ENCODE peak calls at places on chromosomes 3 and 15, in six cellular contexts. One of them, this sample, is unnamed.

GRCh38 chr3:32870373-32871091 is 52.7 kb downstream of the TRIM71 start:
- DNase-seq in GM23248: no peak
- DNase-seq in fibroblast of lung: no peak
- DNase-seq in mammary epithelial cell: no peak
- DNase-seq in PC-9: no peak
- DNase-seq in hepatocyte: no peak
- DNase-seq in this sample: no peak

GRCh38 chr3:57221883-57222282 is 5.6 kb upstream of the APPL1 start:
- DNase-seq in GM23248: peak
- DNase-seq in fibroblast of lung: peak
- DNase-seq in mammary epithelial cell: no peak
- DNase-seq in PC-9: no peak
- DNase-seq in hepatocyte: peak
- DNase-seq in this sample: peak

GRCh38 chr15:89090791-89091666 is 2.8 kb downstream of the ABHD2 start:
- DNase-seq in GM23248: peak
- DNase-seq in fibroblast of lung: peak
- DNase-seq in mammary epithelial cell: peak
- DNase-seq in PC-9: peak
- DNase-seq in hepatocyte: no peak
- DNase-seq in this sample: peak

GRCh38 chr3:111484666-111485065 is 57.3 kb upstream of the CD96 start:
- DNase-seq in GM23248: peak
- DNase-seq in fibroblast of lung: peak
- DNase-seq in mammary epithelial cell: no peak
- DNase-seq in PC-9: no peak
- DNase-seq in hepatocyte: no peak
- DNase-seq in this sample: no peak

GRCh38 chr3:65107174-65107573 is 419.4 kb upstream of the ADAMTS9 start:
- DNase-seq in GM23248: peak
- DNase-seq in fibroblast of lung: peak
- DNase-seq in mammary epithelial cell: no peak
- DNase-seq in PC-9: no peak
- DNase-seq in hepatocyte: peak
- DNase-seq in this sample: peak

GRCh38 chr3:151560750-151561149 is 99.9 kb upstream of the IGSF10 start:
- DNase-seq in GM23248: peak
- DNase-seq in fibroblast of lung: peak
- DNase-seq in mammary epithelial cell: no peak
- DNase-seq in PC-9: no peak
- DNase-seq in hepatocyte: no peak
- DNase-seq in this sample: no peak

GRCh38 chr3:193771011-193771697 is 178.1 kb downstream of the OPA1 start:
- DNase-seq in GM23248: no peak
- DNase-seq in fibroblast of lung: no peak
- DNase-seq in mammary epithelial cell: no peak
- DNase-seq in PC-9: no peak
- DNase-seq in hepatocyte: no peak
- DNase-seq in this sample: no peak

GRCh38 chr3:184368804-184369183 is 7.3 kb downstream of the POLR2H start:
- DNase-seq in GM23248: peak
- DNase-seq in fibroblast of lung: peak
- DNase-seq in mammary epithelial cell: no peak
- DNase-seq in PC-9: no peak
- DNase-seq in hepatocyte: no peak
- DNase-seq in this sample: peak

GRCh38 chr3:169562988-169563774 is 100.3 kb downstream of the MECOM start:
- DNase-seq in GM23248: no peak
- DNase-seq in fibroblast of lung: peak
- DNase-seq in mammary epithelial cell: no peak
- DNase-seq in PC-9: no peak
- DNase-seq in hepatocyte: no peak
- DNase-seq in this sample: no peak

GRCh38 chr3:136141296-136141785 is 54.8 kb downstream of the MSL2 start:
- DNase-seq in GM23248: peak
- DNase-seq in fibroblast of lung: no peak
- DNase-seq in mammary epithelial cell: peak
- DNase-seq in PC-9: no peak
- DNase-seq in hepatocyte: no peak
- DNase-seq in this sample: no peak

GRCh38 chr3:196179380-196180308 is 31.6 kb downstream of the ZDHHC19 start:
- DNase-seq in GM23248: peak
- DNase-seq in fibroblast of lung: peak
- DNase-seq in mammary epithelial cell: peak
- DNase-seq in PC-9: no peak
- DNase-seq in hepatocyte: no peak
- DNase-seq in this sample: peak

GRCh38 chr3:101824691-101825090 is 24.6 kb upstream of the NFKBIZ start:
- DNase-seq in GM23248: peak
- DNase-seq in fibroblast of lung: peak
- DNase-seq in mammary epithelial cell: no peak
- DNase-seq in PC-9: no peak
- DNase-seq in hepatocyte: no peak
- DNase-seq in this sample: no peak

GRCh38 chr15:35674873-35675781 is 129.2 kb upstream of the DPH6 start:
- DNase-seq in GM23248: peak
- DNase-seq in fibroblast of lung: peak
- DNase-seq in mammary epithelial cell: no peak
- DNase-seq in PC-9: no peak
- DNase-seq in hepatocyte: peak
- DNase-seq in this sample: peak

GRCh38 chr15:56931674-56932507 is 13.4 kb downstream of the TCF12 start:
- DNase-seq in GM23248: no peak
- DNase-seq in fibroblast of lung: no peak
- DNase-seq in mammary epithelial cell: no peak
- DNase-seq in PC-9: no peak
- DNase-seq in hepatocyte: peak
- DNase-seq in this sample: peak

GRCh38 chr15:57302640-57303257 is 73.6 kb upstream of the CGNL1 start:
- DNase-seq in GM23248: no peak
- DNase-seq in fibroblast of lung: no peak
- DNase-seq in mammary epithelial cell: no peak
- DNase-seq in PC-9: no peak
- DNase-seq in hepatocyte: no peak
- DNase-seq in this sample: no peak

GRCh38 chr15:67836477-67836876 is 3.4 kb downstream of the RNU6-1 start:
- DNase-seq in GM23248: peak
- DNase-seq in fibroblast of lung: peak
- DNase-seq in mammary epithelial cell: no peak
- DNase-seq in PC-9: no peak
- DNase-seq in hepatocyte: peak
- DNase-seq in this sample: peak

GRCh38 chr3:178583963-178584575 is 47.8 kb downstream of the KCNMB2 start:
- DNase-seq in GM23248: no peak
- DNase-seq in fibroblast of lung: no peak
- DNase-seq in mammary epithelial cell: no peak
- DNase-seq in PC-9: no peak
- DNase-seq in hepatocyte: no peak
- DNase-seq in this sample: no peak

GRCh38 chr3:171531716-171532115 is 71.5 kb upstream of the TNIK start:
- DNase-seq in GM23248: no peak
- DNase-seq in fibroblast of lung: no peak
- DNase-seq in mammary epithelial cell: no peak
- DNase-seq in PC-9: no peak
- DNase-seq in hepatocyte: no peak
- DNase-seq in this sample: no peak

GRCh38 chr3:171532294-171532693 is 72.1 kb upstream of the TNIK start:
- DNase-seq in GM23248: no peak
- DNase-seq in fibroblast of lung: no peak
- DNase-seq in mammary epithelial cell: no peak
- DNase-seq in PC-9: no peak
- DNase-seq in hepatocyte: no peak
- DNase-seq in this sample: no peak

GRCh38 chr3:171535799-171536198 is 75.6 kb upstream of the TNIK start:
- DNase-seq in GM23248: no peak
- DNase-seq in fibroblast of lung: no peak
- DNase-seq in mammary epithelial cell: no peak
- DNase-seq in PC-9: no peak
- DNase-seq in hepatocyte: no peak
- DNase-seq in this sample: no peak

DNA sequence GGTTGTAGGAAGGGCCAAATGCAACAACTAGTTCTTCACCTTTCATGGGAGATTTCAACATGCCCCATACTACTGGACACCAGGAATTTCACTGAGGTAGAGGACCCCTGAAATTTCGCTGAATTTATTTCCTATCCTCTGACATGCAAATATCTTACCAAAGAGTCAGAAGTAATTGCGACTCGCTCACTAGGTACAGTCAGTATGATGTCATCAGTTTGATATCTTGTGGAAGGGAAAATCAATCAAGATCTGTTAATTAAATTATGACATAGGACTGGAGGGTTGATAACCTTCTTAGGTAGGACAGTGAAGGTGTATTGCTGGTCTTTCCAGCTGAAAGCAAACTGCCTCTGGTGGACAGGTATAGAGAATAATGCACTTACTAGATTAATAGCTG is 74.9 kb upstream of the TNIK start:
- DNase-seq in GM23248: peak
- DNase-seq in fibroblast of lung: no peak
- DNase-seq in mammary epithelial cell: no peak
- DNase-seq in PC-9: no peak
- DNase-seq in hepatocyte: no peak
- DNase-seq in this sample: no peak
- H3K4me2 ChIP-seq in GM23248: no peak
- H3K4me2 ChIP-seq in fibroblast of lung: no peak
- H3K4me2 ChIP-seq in mammary epithelial cell: no peak
- H3K4me2 ChIP-seq in PC-9: no peak
- H3K4me2 ChIP-seq in hepatocyte: no peak
- H3K4me2 ChIP-seq in this sample: no peak

GRCh38 chr15:55721554-55722185 is 21.3 kb downstream of the PRTG start:
- DNase-seq in GM23248: no peak
- DNase-seq in fibroblast of lung: no peak
- DNase-seq in mammary epithelial cell: no peak
- DNase-seq in PC-9: no peak
- DNase-seq in hepatocyte: no peak
- DNase-seq in this sample: no peak
- H3K4me2 ChIP-seq in GM23248: no peak
- H3K4me2 ChIP-seq in fibroblast of lung: no peak
- H3K4me2 ChIP-seq in mammary epithelial cell: no peak
- H3K4me2 ChIP-seq in PC-9: no peak
- H3K4me2 ChIP-seq in hepatocyte: no peak
- H3K4me2 ChIP-seq in this sample: no peak

GRCh38 chr3:122255757-122256439 is 69.2 kb upstream of the CSTA start:
- DNase-seq in GM23248: no peak
- DNase-seq in fibroblast of lung: peak
- DNase-seq in mammary epithelial cell: no peak
- DNase-seq in PC-9: no peak
- DNase-seq in hepatocyte: no peak
- DNase-seq in this sample: no peak
- H3K4me2 ChIP-seq in GM23248: no peak
- H3K4me2 ChIP-seq in fibroblast of lung: no peak
- H3K4me2 ChIP-seq in mammary epithelial cell: no peak
- H3K4me2 ChIP-seq in PC-9: no peak
- H3K4me2 ChIP-seq in hepatocyte: no peak
- H3K4me2 ChIP-seq in this sample: no peak

GRCh38 chr3:105876745-105877624 is 8.2 kb upstream of the CBLB start:
- DNase-seq in GM23248: no peak
- DNase-seq in fibroblast of lung: no peak
- DNase-seq in mammary epithelial cell: no peak
- DNase-seq in PC-9: no peak
- DNase-seq in hepatocyte: no peak
- DNase-seq in this sample: peak
- H3K4me2 ChIP-seq in GM23248: no peak
- H3K4me2 ChIP-seq in fibroblast of lung: no peak
- H3K4me2 ChIP-seq in mammary epithelial cell: no peak
- H3K4me2 ChIP-seq in PC-9: no peak
- H3K4me2 ChIP-seq in hepatocyte: no peak
- H3K4me2 ChIP-seq in this sample: no peak

GRCh38 chr15:84778194-84778593 is 29.8 kb downstream of the ZNF592 start:
- DNase-seq in GM23248: no peak
- DNase-seq in fibroblast of lung: no peak
- DNase-seq in mammary epithelial cell: no peak
- DNase-seq in PC-9: no peak
- DNase-seq in hepatocyte: no peak
- DNase-seq in this sample: no peak

GRCh38 chr15:84772467-84772866 is 24.1 kb downstream of the ZNF592 start:
- DNase-seq in GM23248: no peak
- DNase-seq in fibroblast of lung: no peak
- DNase-seq in mammary epithelial cell: no peak
- DNase-seq in PC-9: no peak
- DNase-seq in hepatocyte: no peak
- DNase-seq in this sample: peak

GRCh38 chr15:84775867-84776449 is 27.6 kb downstream of the ZNF592 start:
- DNase-seq in GM23248: no peak
- DNase-seq in fibroblast of lung: no peak
- DNase-seq in mammary epithelial cell: no peak
- DNase-seq in PC-9: no peak
- DNase-seq in hepatocyte: no peak
- DNase-seq in this sample: no peak

GRCh38 chr15:84772031-84772430 is 23.6 kb downstream of the ZNF592 start:
- DNase-seq in GM23248: no peak
- DNase-seq in fibroblast of lung: no peak
- DNase-seq in mammary epithelial cell: no peak
- DNase-seq in PC-9: no peak
- DNase-seq in hepatocyte: no peak
- DNase-seq in this sample: peak

GRCh38 chr15:84773716-84774115 is 25.3 kb downstream of the ZNF592 start:
- DNase-seq in GM23248: no peak
- DNase-seq in fibroblast of lung: no peak
- DNase-seq in mammary epithelial cell: no peak
- DNase-seq in PC-9: no peak
- DNase-seq in hepatocyte: no peak
- DNase-seq in this sample: no peak
- H3K4me2 ChIP-seq in GM23248: no peak
- H3K4me2 ChIP-seq in fibroblast of lung: no peak
- H3K4me2 ChIP-seq in mammary epithelial cell: no peak
- H3K4me2 ChIP-seq in PC-9: no peak
- H3K4me2 ChIP-seq in hepatocyte: no peak
- H3K4me2 ChIP-seq in this sample: no peak